ENCODE peak calls at places on chromosomes 6 and 20, in four cellular contexts. One of them, this sample, is unnamed.

GRCh38 chr6:164168595-164168994 is 754.1 kb downstream of the QKI start:
- DNase-seq in CD8-positive, alpha-beta memory T cell: no peak
- DNase-seq in naive thymus-derived CD4-positive, alpha-beta T cell: no peak
- DNase-seq in neural progenitor cell: no peak
- DNase-seq in this sample: no peak

GRCh38 chr6:41489284-41489851 is 56.8 kb upstream of the FOXP4 start:
- DNase-seq in CD8-positive, alpha-beta memory T cell: no peak
- DNase-seq in naive thymus-derived CD4-positive, alpha-beta T cell: no peak
- DNase-seq in neural progenitor cell: no peak
- DNase-seq in this sample: no peak

GRCh38 chr6:107786709-107787588 is 37.2 kb downstream of the SCML4 start:
- DNase-seq in CD8-positive, alpha-beta memory T cell: peak; percentile 16
- DNase-seq in naive thymus-derived CD4-positive, alpha-beta T cell: peak; percentile 74
- DNase-seq in neural progenitor cell: no peak
- DNase-seq in this sample: peak; percentile 39

GRCh38 chr6:52741872-52742271 is 21.4 kb downstream of the GSTA2 start:
- DNase-seq in CD8-positive, alpha-beta memory T cell: no peak
- DNase-seq in naive thymus-derived CD4-positive, alpha-beta T cell: no peak
- DNase-seq in neural progenitor cell: no peak
- DNase-seq in this sample: no peak

GRCh38 chr6:45959534-45960195 is 56.0 kb downstream of the CLIC5 start:
- DNase-seq in CD8-positive, alpha-beta memory T cell: no peak
- DNase-seq in naive thymus-derived CD4-positive, alpha-beta T cell: no peak
- DNase-seq in neural progenitor cell: no peak
- DNase-seq in this sample: peak; percentile 69

GRCh38 chr6:132456700-132457143 is 55.4 kb upstream of the MOXD1 start:
- DNase-seq in CD8-positive, alpha-beta memory T cell: no peak
- DNase-seq in naive thymus-derived CD4-positive, alpha-beta T cell: no peak
- DNase-seq in neural progenitor cell: peak; percentile 27
- DNase-seq in this sample: peak; percentile 20

GRCh38 chr20:11426938-11427337 is 490.8 kb upstream of the BTBD3 start:
- DNase-seq in CD8-positive, alpha-beta memory T cell: no peak
- DNase-seq in naive thymus-derived CD4-positive, alpha-beta T cell: no peak
- DNase-seq in neural progenitor cell: peak; percentile 27
- DNase-seq in this sample: no peak

GRCh38 chr6:31597006-31597405 is 4.2 kb upstream of the NCR3 start:
- DNase-seq in CD8-positive, alpha-beta memory T cell: no peak
- DNase-seq in naive thymus-derived CD4-positive, alpha-beta T cell: peak; percentile 83
- DNase-seq in neural progenitor cell: peak; percentile 40
- DNase-seq in this sample: peak; percentile 49

GRCh38 chr6:33201147-33201545 is 479 bp downstream of the SLC39A7 start:
- DNase-seq in CD8-positive, alpha-beta memory T cell: no peak
- DNase-seq in naive thymus-derived CD4-positive, alpha-beta T cell: no peak
- DNase-seq in neural progenitor cell: no peak
- DNase-seq in this sample: peak; percentile 23

GRCh38 chr6:128327890-128328289 is 192.5 kb downstream of the PTPRK start:
- DNase-seq in CD8-positive, alpha-beta memory T cell: no peak
- DNase-seq in naive thymus-derived CD4-positive, alpha-beta T cell: peak; percentile 27
- DNase-seq in neural progenitor cell: peak; percentile 52
- DNase-seq in this sample: peak; percentile 60

GRCh38 chr6:111650049-111650448 is 44.4 kb upstream of the TRAF3IP2 start:
- DNase-seq in CD8-positive, alpha-beta memory T cell: no peak
- DNase-seq in naive thymus-derived CD4-positive, alpha-beta T cell: no peak
- DNase-seq in neural progenitor cell: no peak
- DNase-seq in this sample: no peak

GRCh38 chr6:111653961-111654360 is 48.3 kb upstream of the TRAF3IP2 start:
- DNase-seq in CD8-positive, alpha-beta memory T cell: no peak
- DNase-seq in naive thymus-derived CD4-positive, alpha-beta T cell: no peak
- DNase-seq in neural progenitor cell: no peak
- DNase-seq in this sample: no peak

GRCh38 chr6:111653434-111653833 is 47.8 kb upstream of the TRAF3IP2 start:
- DNase-seq in CD8-positive, alpha-beta memory T cell: no peak
- DNase-seq in naive thymus-derived CD4-positive, alpha-beta T cell: no peak
- DNase-seq in neural progenitor cell: no peak
- DNase-seq in this sample: no peak

GRCh38 chr6:111648100-111648499 is 42.4 kb upstream of the TRAF3IP2 start:
- DNase-seq in CD8-positive, alpha-beta memory T cell: no peak
- DNase-seq in naive thymus-derived CD4-positive, alpha-beta T cell: no peak
- DNase-seq in neural progenitor cell: no peak
- DNase-seq in this sample: no peak

GRCh38 chr6:111651185-111652034 is 45.7 kb upstream of the TRAF3IP2 start:
- DNase-seq in CD8-positive, alpha-beta memory T cell: no peak
- DNase-seq in naive thymus-derived CD4-positive, alpha-beta T cell: no peak
- DNase-seq in neural progenitor cell: no peak
- DNase-seq in this sample: no peak
- H3K4me3 ChIP-seq in CD8-positive, alpha-beta memory T cell: no peak overlapping the region
- H3K4me3 ChIP-seq in naive thymus-derived CD4-positive, alpha-beta T cell: no peak overlapping the region
- H3K4me3 ChIP-seq in neural progenitor cell: no peak overlapping the region
- H3K4me3 ChIP-seq in this sample: no peak overlapping the region

GRCh38 chr20:6993526-6993925 is 226.0 kb downstream of the BMP2 start:
- DNase-seq in CD8-positive, alpha-beta memory T cell: no peak
- DNase-seq in naive thymus-derived CD4-positive, alpha-beta T cell: no peak
- DNase-seq in neural progenitor cell: no peak
- DNase-seq in this sample: no peak
- H3K36me3 ChIP-seq in CD8-positive, alpha-beta memory T cell: no peaks in the 10 kb centered on the region
- H3K36me3 ChIP-seq in naive thymus-derived CD4-positive, alpha-beta T cell: no peaks in the 10 kb centered on the region
- H3K36me3 ChIP-seq in neural progenitor cell: no peaks in the 10 kb centered on the region
- H3K36me3 ChIP-seq in this sample: no peaks in the 10 kb centered on the region

DNA sequence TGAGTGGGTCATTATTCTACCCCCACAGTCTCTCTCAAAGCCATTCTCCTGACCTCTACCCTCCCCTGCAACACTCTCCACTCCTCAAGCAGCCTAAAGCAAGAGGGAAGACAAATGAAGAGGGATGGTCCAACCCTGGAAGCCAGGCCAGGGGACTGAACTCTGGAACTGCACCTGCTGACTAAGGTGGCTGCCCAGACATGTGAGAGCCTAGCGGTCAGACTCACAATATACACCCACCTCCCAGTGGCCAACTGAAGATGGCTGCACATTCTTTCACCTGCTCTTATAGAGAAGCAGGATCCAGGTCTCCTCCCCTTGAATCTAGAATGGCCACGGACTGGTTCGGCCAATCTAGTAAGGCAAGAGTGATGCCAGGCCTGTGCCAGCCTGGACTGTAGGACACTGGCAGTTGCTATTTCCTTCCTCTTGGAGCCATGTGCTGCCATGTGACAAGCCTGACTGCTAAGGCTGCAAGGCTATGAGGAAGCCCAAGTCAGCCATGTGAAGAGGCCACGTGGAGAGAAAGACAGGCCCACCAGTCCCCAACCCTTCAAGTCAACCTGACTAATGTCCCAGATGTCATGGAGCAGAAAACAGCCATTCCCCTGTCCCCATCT is 31.8 kb downstream of the ACSS1 start:
- DNase-seq in CD8-positive, alpha-beta memory T cell: no peak
- DNase-seq in naive thymus-derived CD4-positive, alpha-beta T cell: no peak
- DNase-seq in neural progenitor cell: no peak
- DNase-seq in this sample: no peak
- H3K4me1 ChIP-seq in CD8-positive, alpha-beta memory T cell: no peaks in the 10 kb centered on the region
- H3K4me1 ChIP-seq in naive thymus-derived CD4-positive, alpha-beta T cell: no peaks in the 10 kb centered on the region
- H3K4me1 ChIP-seq in neural progenitor cell: no peaks in the 10 kb centered on the region
- H3K4me1 ChIP-seq in this sample: no peaks in the 10 kb centered on the region

GRCh38 chr6:43990627-43991619 is 136.3 kb downstream of the MRPL14 start:
- DNase-seq in CD8-positive, alpha-beta memory T cell: no peak
- DNase-seq in naive thymus-derived CD4-positive, alpha-beta T cell: no peak
- DNase-seq in neural progenitor cell: no peak
- DNase-seq in this sample: peak; percentile 63
- H3K4me3 ChIP-seq in CD8-positive, alpha-beta memory T cell: no peak overlapping the region
- H3K4me3 ChIP-seq in naive thymus-derived CD4-positive, alpha-beta T cell: no peak overlapping the region
- H3K4me3 ChIP-seq in neural progenitor cell: no peak overlapping the region
- H3K4me3 ChIP-seq in this sample: no peak overlapping the region

DNA sequence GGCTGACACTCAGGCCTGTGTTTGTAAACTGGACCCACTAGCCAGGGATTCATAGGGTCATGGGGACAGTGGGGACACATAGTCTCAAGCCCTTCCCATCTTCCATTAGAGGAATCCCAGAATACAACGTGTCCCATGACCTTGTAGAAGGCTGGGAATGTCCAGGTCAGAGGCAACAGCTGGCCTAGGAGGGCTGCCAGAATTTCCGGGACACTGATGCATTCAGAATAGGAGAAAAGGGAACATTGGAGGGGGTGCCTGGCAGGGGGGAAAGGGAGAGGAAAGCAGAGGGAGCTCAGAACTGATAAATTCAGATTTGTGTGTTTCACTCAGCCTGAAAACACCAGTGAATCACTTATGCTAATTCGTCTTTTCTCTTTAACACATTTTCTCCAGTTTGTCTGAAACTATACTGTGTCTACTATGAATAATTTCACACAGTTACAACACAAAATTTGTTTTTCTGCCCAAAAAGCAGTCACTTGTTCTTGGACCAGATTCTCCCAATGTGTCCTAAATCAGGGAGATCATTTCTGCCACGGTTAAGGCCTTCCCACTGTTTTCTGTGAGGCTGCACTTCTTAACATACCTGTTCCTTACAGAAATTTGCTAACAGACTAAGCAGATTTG is 35.4 kb upstream of the BMP2 start:
- DNase-seq in CD8-positive, alpha-beta memory T cell: no peak
- DNase-seq in naive thymus-derived CD4-positive, alpha-beta T cell: no peak
- DNase-seq in neural progenitor cell: no peak
- DNase-seq in this sample: no peak
- H3K36me3 ChIP-seq in CD8-positive, alpha-beta memory T cell: no peaks in the 10 kb centered on the region
- H3K36me3 ChIP-seq in naive thymus-derived CD4-positive, alpha-beta T cell: no peaks in the 10 kb centered on the region
- H3K36me3 ChIP-seq in neural progenitor cell: no peaks in the 10 kb centered on the region
- H3K36me3 ChIP-seq in this sample: no peaks in the 10 kb centered on the region

DNA sequence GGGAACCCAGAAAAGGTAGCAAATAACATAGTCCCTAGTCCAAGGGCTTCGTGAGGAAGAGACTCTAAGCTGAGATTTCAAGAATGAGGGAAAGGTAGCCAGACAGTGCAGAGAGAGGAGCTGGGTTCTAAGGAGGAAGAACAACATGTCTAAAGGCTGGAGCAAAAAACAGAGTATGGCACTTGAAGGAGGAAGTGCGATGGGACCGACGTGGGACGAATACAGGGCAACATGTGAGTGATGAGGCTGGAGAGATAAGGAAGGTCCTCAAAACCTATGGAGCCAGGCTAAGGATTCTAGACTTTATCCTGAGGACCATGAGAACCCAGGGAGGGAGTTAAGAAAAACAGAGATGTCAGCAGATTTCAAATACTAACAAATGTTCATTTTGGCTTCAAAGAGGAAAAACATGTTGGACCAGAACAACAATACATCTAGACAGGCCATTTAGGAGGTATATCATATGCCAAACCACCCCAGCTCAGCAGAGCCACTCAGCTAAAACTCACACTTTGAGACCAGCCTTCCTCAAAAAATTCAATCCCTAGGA is 17.5 kb downstream of the ATXN1 start:
- DNase-seq in CD8-positive, alpha-beta memory T cell: no peak
- DNase-seq in naive thymus-derived CD4-positive, alpha-beta T cell: no peak
- DNase-seq in neural progenitor cell: no peak
- DNase-seq in this sample: no peak
- H3K4me1 ChIP-seq in CD8-positive, alpha-beta memory T cell: peaks cover 25% of the 10 kb centered on the region
- H3K4me1 ChIP-seq in naive thymus-derived CD4-positive, alpha-beta T cell: no peaks in the 10 kb centered on the region
- H3K4me1 ChIP-seq in neural progenitor cell: no peaks in the 10 kb centered on the region
- H3K4me1 ChIP-seq in this sample: peaks cover 4% of the 10 kb centered on the region

DNA sequence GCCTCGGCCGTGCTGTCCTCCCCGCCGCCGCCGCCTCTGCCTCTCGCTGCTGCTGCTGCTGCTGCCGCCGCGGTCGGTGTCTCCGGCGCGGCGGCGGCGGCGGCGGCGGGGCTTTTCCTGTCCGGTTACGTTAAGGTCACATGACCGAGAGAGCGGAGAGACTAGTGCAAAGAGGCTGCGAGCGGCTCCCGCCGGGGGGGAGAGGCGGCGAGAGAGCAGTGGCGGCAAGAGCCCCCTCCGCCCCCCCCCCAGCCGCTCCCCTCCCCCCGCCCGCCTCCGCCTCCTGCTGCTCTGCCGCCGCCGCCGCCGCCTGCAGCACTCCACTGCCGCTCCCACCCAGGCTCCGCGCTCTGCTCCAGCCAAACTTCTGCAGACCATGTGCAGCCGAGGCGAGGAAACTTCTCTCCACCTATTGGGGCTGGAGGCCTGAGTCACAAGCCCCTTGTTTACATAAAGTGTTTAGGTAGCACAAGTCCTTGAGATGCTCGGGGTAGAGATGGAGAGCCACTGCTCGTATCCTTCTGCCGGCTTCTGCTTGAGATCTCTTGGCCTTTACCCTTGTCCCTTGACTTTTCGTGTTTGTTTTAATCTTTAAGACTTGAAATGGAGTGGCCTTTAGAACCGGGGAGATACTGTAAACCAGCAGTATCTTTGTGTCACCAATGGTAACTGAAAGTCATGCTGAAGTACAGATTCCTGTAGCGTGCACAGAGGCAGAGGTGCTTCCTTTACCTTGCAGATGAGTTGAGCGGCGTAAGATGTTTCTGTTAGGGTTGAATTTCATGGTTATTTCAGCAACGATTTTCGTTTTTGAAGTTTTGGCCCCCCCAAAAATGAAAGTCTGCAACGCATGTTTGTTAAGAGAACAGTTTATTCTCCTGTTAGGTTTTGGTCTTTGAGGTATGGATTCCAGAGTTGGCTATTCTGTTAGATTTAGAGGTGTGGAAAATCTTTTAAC is at the start of gene ZBTB2:
- DNase-seq in CD8-positive, alpha-beta memory T cell: peak; percentile 71
- DNase-seq in naive thymus-derived CD4-positive, alpha-beta T cell: peak; percentile 71
- DNase-seq in neural progenitor cell: peak; percentile 91
- DNase-seq in this sample: peak; percentile 85
- H3K4me3 ChIP-seq in CD8-positive, alpha-beta memory T cell: peak within 1 kb of the TSS; percentile 60
- H3K4me3 ChIP-seq in naive thymus-derived CD4-positive, alpha-beta T cell: peak within 1 kb of the TSS; percentile 57
- H3K4me3 ChIP-seq in neural progenitor cell: peak within 1 kb of the TSS; percentile 99
- H3K4me3 ChIP-seq in this sample: peak within 1 kb of the TSS; percentile 91

GRCh38 chr20:43682446-43682845 is 15.5 kb downstream of the MYBL2 start:
- DNase-seq in CD8-positive, alpha-beta memory T cell: no peak
- DNase-seq in naive thymus-derived CD4-positive, alpha-beta T cell: no peak
- DNase-seq in neural progenitor cell: no peak
- DNase-seq in this sample: no peak
- H3K36me3 ChIP-seq in CD8-positive, alpha-beta memory T cell: no peaks in the 10 kb centered on the region
- H3K36me3 ChIP-seq in naive thymus-derived CD4-positive, alpha-beta T cell: no peaks in the 10 kb centered on the region
- H3K36me3 ChIP-seq in neural progenitor cell: no peaks in the 10 kb centered on the region
- H3K36me3 ChIP-seq in this sample: no peaks in the 10 kb centered on the region

GRCh38 chr6:34671362-34671761 is 25.2 kb downstream of the ILRUN start:
- DNase-seq in CD8-positive, alpha-beta memory T cell: no peak
- DNase-seq in naive thymus-derived CD4-positive, alpha-beta T cell: no peak
- DNase-seq in neural progenitor cell: no peak
- DNase-seq in this sample: no peak

GRCh38 chr6:34674268-34674639 is 22.3 kb downstream of the ILRUN start:
- DNase-seq in CD8-positive, alpha-beta memory T cell: no peak
- DNase-seq in naive thymus-derived CD4-positive, alpha-beta T cell: no peak
- DNase-seq in neural progenitor cell: no peak
- DNase-seq in this sample: no peak

GRCh38 chr6:34671801-34672656 is 24.5 kb downstream of the ILRUN start:
- DNase-seq in CD8-positive, alpha-beta memory T cell: peak; percentile 70
- DNase-seq in naive thymus-derived CD4-positive, alpha-beta T cell: peak; percentile 80
- DNase-seq in neural progenitor cell: no peak
- DNase-seq in this sample: no peak

GRCh38 chr6:34673079-34673478 is 23.5 kb downstream of the ILRUN start:
- DNase-seq in CD8-positive, alpha-beta memory T cell: no peak
- DNase-seq in naive thymus-derived CD4-positive, alpha-beta T cell: no peak
- DNase-seq in neural progenitor cell: no peak
- DNase-seq in this sample: no peak

GRCh38 chr6:34672657-34673043 is 23.9 kb downstream of the ILRUN start:
- DNase-seq in CD8-positive, alpha-beta memory T cell: no peak
- DNase-seq in naive thymus-derived CD4-positive, alpha-beta T cell: no peak
- DNase-seq in neural progenitor cell: no peak
- DNase-seq in this sample: no peak
- H3K4me1 ChIP-seq in CD8-positive, alpha-beta memory T cell: peaks cover 63% of the 10 kb centered on the region
- H3K4me1 ChIP-seq in naive thymus-derived CD4-positive, alpha-beta T cell: peaks cover 48% of the 10 kb centered on the region
- H3K4me1 ChIP-seq in neural progenitor cell: no peaks in the 10 kb centered on the region
- H3K4me1 ChIP-seq in this sample: no peaks in the 10 kb centered on the region

GRCh38 chr6:102763886-102764285 is 1370.4 kb downstream of the GRIK2 start:
- DNase-seq in CD8-positive, alpha-beta memory T cell: no peak
- DNase-seq in naive thymus-derived CD4-positive, alpha-beta T cell: no peak
- DNase-seq in neural progenitor cell: no peak
- DNase-seq in this sample: no peak

GRCh38 chr6:102764317-102764716 is 1370.8 kb downstream of the GRIK2 start:
- DNase-seq in CD8-positive, alpha-beta memory T cell: no peak
- DNase-seq in naive thymus-derived CD4-positive, alpha-beta T cell: no peak
- DNase-seq in neural progenitor cell: no peak
- DNase-seq in this sample: no peak

GRCh38 chr6:102766946-102767345 is 1373.4 kb downstream of the GRIK2 start:
- DNase-seq in CD8-positive, alpha-beta memory T cell: no peak
- DNase-seq in naive thymus-derived CD4-positive, alpha-beta T cell: no peak
- DNase-seq in neural progenitor cell: no peak
- DNase-seq in this sample: no peak
- H3K4me3 ChIP-seq in CD8-positive, alpha-beta memory T cell: no peak overlapping the region
- H3K4me3 ChIP-seq in naive thymus-derived CD4-positive, alpha-beta T cell: no peak overlapping the region
- H3K4me3 ChIP-seq in neural progenitor cell: no peak overlapping the region
- H3K4me3 ChIP-seq in this sample: no peak overlapping the region

This sample was measured in cardiac muscle cell.